ENCODE peak calls at places on chromosomes 1 and 21, in seven cellular contexts. R, X, H, U, D, I and A are unnamed samples.
A peak's percentile ranks its signal among the peaks of the same experiment; 100 is the strongest.

GRCh38 chr1:223250632-223251015 is 107.6 kb upstream of the TLR5 start:
- DNase-seq in D (no peak), X (no peak), I (no peak), U (no peak), H (no peak), R (no peak), A (no peak)

GRCh38 chr1:235079443-235079967 is 49.1 kb downstream of the TOMM20 start:
- DNase-seq in H (peak; percentile 84), X (peak; percentile 91), D (no peak), U (no peak), I (no peak), R (peak; percentile 57), A (no peak)

GRCh38 chr1:227038401-227038800 is 98.3 kb downstream of the COQ8A start:
- DNase-seq in D (no peak), R (no peak), I (no peak), U (no peak), H (peak; percentile 83), X (no peak), A (no peak)

GRCh38 chr1:177937174-177937770 is 32.6 kb downstream of the SEC16B start:
- DNase-seq in H (no peak), R (no peak), X (no peak), I (no peak), U (no peak), D (no peak), A (no peak)

GRCh38 chr1:17661546-17662157 is 93.5 kb upstream of the ACTL8 start:
- DNase-seq in X (peak; percentile 53), I (peak; percentile 26), H (peak; percentile 30), D (peak; percentile 90), U (peak; percentile 76), R (peak; percentile 79), A (peak; percentile 7)

GRCh38 chr1:10793129-10793651 is 3.3 kb downstream of the CASZ1 start:
- DNase-seq in D (peak; percentile 66), I (no peak), H (peak; percentile 35), X (peak; percentile 78), R (no peak), U (peak; percentile 32), A (no peak)

GRCh38 chr21:34279883-34280282 is 83.9 kb upstream of the KCNE2 start:
- DNase-seq in I (no peak), R (no peak), U (no peak), X (no peak), D (no peak), H (no peak), A (no peak)

GRCh38 chr1:201476670-201477344 is 7.8 kb upstream of the PHLDA3 start:
- DNase-seq in H (peak; percentile 66), D (no peak), R (no peak), U (peak; percentile 39), X (no peak), I (no peak), A (no peak)

GRCh38 chr1:167640051-167640450 is 10.0 kb downstream of the RCSD1 start:
- DNase-seq in H (no peak), X (no peak), R (no peak), D (no peak), U (no peak), I (no peak), A (no peak)

GRCh38 chr1:86156571-86157455 is at the start of gene COL24A1:
- DNase-seq in H (peak; percentile 82), U (peak; percentile 77), I (no peak), D (peak; percentile 87), R (peak; percentile 89), X (no peak), A (peak; percentile 5)

GRCh38 chr1:204573563-204573925 is 57.3 kb downstream of the MDM4 start:
- DNase-seq in I (no peak), U (no peak), H (peak; percentile 62), R (no peak), D (no peak), X (no peak), A (no peak)

GRCh38 chr1:192100686-192101468 is 57.4 kb upstream of the RGS18 start:
- DNase-seq in R (no peak), I (no peak), X (no peak), D (no peak), U (no peak), H (no peak), A (no peak)

GRCh38 chr1:79044974-79045650 is 38.6 kb upstream of the ADGRL4 start:
- DNase-seq in I (no peak), X (no peak), H (peak; percentile 33), R (peak; percentile 66), D (peak; percentile 66), U (no peak), A (no peak)

DNA sequence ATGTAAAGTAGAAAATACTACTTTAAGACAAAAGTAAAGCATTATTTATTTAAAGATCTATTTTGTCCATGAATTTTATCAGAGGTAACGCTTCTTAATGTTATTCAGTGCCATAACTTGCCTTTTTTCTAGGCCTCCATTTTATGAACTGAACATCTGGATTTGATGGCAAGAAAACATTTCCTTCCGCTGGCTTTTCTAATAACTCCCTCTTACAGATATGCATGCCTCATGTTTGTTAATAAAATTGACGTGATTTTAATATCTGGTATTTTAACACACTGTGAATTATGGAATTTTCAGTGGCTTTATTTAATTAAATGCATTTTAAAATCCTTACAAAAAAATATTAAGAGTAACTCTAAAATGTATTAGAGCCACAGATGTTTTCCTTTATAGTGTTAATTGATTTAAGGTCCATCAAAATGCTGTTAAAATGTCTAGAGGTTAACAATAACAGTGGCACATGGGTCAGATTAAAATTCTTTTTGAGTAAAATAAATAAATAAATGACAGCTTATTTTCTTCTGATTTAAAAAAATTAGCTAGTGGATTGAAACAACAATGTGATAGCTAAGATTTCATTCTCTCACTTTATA is 15.1 kb downstream of the PTPRC start:
- DNase-seq in D (no peak), U (no peak), R (no peak), X (no peak), I (no peak), H (no peak), A (no peak)
- H3K4me1 ChIP-seq in D (peaks cover 8% of the 10 kb centered on the region), U (peaks cover 25% of the 10 kb centered on the region), R (no peaks in the 10 kb centered on the region), X (no peaks in the 10 kb centered on the region), I (peaks cover 92% of the 10 kb centered on the region), H (peaks cover 4% of the 10 kb centered on the region), A (peaks cover 61% of the 10 kb centered on the region)

DNA sequence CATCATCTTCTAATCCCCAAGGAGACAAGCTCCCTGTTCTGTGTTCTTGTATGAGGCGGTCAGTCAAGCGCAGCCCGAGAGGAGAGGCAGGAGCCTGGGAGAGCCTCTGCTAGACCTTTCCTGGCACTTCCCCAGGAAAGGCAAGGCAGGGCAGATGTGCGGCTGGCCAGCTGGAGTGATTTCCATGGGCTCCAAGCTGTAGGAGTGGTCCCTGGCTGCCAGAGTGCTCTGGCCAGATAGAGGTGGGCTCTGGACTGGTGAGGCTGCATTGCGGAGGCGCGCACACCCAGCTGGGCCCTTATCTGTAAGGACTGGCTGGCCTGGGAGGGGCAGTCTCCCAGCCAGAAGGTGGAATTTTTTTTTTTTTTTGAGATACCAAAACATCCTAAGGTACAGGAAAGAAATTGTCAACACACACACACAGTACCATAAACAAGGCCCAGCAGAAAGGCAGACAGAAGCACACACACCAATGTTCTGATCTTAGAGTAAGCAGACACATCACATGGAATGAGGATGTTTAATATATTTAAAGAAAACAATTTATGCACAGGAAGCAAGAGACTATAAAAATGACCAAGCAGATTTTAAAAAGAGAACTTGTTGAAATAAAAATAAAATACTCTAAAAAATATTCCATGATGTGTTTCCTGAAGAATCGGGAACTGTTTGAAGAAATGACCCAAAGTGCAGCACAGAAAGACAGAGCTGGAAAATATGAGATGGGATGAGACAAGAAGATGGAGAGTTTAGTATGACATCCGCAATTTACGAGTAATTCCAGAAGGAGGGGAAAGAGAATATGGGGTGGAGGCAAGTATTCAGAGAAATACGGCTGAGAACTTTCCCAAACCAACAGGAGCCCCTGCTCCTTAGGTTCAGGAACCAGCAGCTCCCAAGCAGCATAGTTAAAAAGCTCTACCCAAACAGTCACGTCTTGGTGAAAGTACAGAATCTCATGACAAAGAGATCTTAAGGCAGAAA is 13.4 kb downstream of the IBA57 start:
- DNase-seq in X (no peak), H (no peak), I (no peak), U (no peak), D (no peak), R (no peak), A (no peak)
- H3K4me1 ChIP-seq in X (no peaks in the 10 kb centered on the region), H (no peaks in the 10 kb centered on the region), I (no peaks in the 10 kb centered on the region), U (no peaks in the 10 kb centered on the region), D (no peaks in the 10 kb centered on the region), R (no peaks in the 10 kb centered on the region), A (no peaks in the 10 kb centered on the region)

DNA sequence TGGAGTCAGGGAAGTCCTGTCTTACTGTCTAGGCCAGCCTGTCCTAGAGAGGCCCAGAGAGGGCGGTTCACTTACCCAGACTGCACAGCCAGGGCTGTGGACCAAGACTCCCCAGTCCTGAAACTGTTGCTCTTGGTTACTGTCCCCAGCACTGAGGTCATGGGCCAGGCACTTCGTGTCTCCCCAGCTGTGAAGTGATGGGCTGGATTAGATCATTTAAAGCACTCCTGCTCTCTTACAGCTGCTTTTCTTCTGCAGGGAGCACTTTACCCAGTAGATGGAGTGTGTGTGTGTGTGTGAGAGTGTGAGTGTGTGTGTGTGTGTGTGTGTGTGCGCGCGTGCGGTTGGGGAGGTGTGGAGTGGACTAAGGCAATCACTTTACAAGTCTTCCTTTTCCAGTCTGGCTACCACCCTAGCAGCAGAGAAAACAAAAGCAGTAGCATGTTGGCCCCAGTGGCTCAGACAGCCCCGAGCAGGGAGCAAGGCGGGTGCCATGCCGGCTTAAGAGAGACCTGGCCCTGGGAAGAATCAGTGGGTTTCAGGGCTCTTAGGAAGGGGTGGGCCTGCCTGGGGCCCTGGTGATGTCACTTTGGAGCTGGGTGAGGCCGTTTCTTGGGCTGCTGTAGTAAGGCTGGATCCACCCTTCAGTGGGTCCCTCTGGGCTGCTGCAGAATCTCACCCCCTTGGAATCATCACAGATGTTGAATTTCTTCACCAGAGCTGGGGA is 2.4 kb downstream of the SPSB1 start:
- DNase-seq in R (no peak), I (no peak), D (no peak), U (peak; percentile 49), H (peak; percentile 77), X (peak; percentile 51), A (no peak)
- H3K4me1 ChIP-seq in R (no peaks in the 10 kb centered on the region), I (peaks cover 25% of the 10 kb centered on the region), D (peaks cover 4% of the 10 kb centered on the region), U (peaks cover 64% of the 10 kb centered on the region), H (peaks cover 27% of the 10 kb centered on the region), X (peaks cover under 1% of the 10 kb centered on the region), A (peaks cover 15% of the 10 kb centered on the region)

GRCh38 chr1:173210273-173210672 is 3.1 kb upstream of the TNFSF4 start:
- DNase-seq in X (peak; percentile 57), D (no peak), R (no peak), U (no peak), I (no peak), H (no peak), A (no peak)

GRCh38 chr1:173213665-173214064 is 6.5 kb upstream of the TNFSF4 start:
- DNase-seq in X (no peak), U (no peak), H (no peak), I (no peak), R (no peak), D (no peak), A (no peak)

GRCh38 chr1:173208868-173209267 is 1.7 kb upstream of the TNFSF4 start:
- DNase-seq in U (no peak), I (no peak), X (no peak), R (no peak), D (no peak), H (no peak), A (no peak)

GRCh38 chr1:173210716-173211231 is 3.6 kb upstream of the TNFSF4 start:
- DNase-seq in D (peak; percentile 63), U (no peak), H (no peak), R (no peak), X (no peak), I (no peak), A (no peak)

DNA sequence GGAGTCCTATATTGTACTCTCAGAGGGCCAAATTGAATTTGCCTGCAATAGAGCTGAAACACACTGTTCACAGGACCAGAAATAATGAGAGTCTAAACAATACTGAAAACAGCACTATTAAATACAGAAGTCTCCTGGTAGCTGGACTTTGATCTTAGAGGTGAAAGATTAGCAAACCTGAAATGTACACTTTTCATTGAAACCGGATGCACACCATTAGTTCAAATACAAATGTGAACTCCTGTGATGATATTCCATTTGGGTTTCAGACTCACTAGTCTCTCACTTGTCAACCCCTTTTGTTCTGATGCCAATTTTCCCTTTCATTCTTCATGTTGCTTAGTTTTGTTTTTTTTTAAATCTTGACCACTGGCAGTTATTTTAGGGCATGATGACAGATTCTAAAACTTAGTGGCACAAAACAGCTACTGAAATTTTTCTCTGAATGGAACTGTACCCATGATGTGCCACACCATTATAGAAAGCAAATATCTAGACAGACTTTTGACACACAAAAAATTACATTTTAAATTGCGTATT is 5.9 kb upstream of the TNFSF4 start:
- DNase-seq in H (no peak), X (no peak), I (no peak), U (no peak), R (no peak), D (no peak), A (no peak)
- H3K4me1 ChIP-seq in H (no peaks in the 10 kb centered on the region), X (no peaks in the 10 kb centered on the region), I (no peaks in the 10 kb centered on the region), U (peaks cover 2% of the 10 kb centered on the region), R (no peaks in the 10 kb centered on the region), D (peaks cover 27% of the 10 kb centered on the region), A (no peaks in the 10 kb centered on the region)